ENCODE peak calls at places on chromosomes 6 and 20, in nine cellular contexts. T is Peyer's patch, E is prostate gland, Z is testis, F is transverse colon, L is heart left ventricle, C is uterus, N is breast epithelium, B is A549. J is an unnamed sample.

GRCh38 chr20:16397053-16397452 is 176.2 kb downstream of the KIF16B start:
- DNase-seq in T (no peak), E (peak), Z (peak), F (no peak), L (peak), C (peak), N (peak), B (no peak), J (no peak)

GRCh38 chr6:140671926-140672325 is 1297.5 kb upstream of the CITED2 start:
- DNase-seq in T (no peak), E (no peak), Z (no peak), F (no peak), L (no peak), C (no peak), N (no peak), B (no peak), J (no peak)

GRCh38 chr20:9087531-9088217 is 18.8 kb downstream of the PLCB4 start:
- DNase-seq in T (no peak), E (no peak), Z (no peak), F (no peak), L (no peak), C (no peak), N (no peak), B (no peak), J (no peak)

GRCh38 chr6:47106216-47106615 is 64.1 kb upstream of the ADGRF1 start:
- DNase-seq in T (no peak), E (no peak), Z (no peak), F (no peak), L (no peak), C (no peak), N (no peak), B (no peak), J (no peak)

GRCh38 chr6:10393544-10394225 is 21.2 kb downstream of the TFAP2A start:
- DNase-seq in T (no peak), E (no peak), Z (no peak), F (no peak), L (no peak), C (no peak), N (no peak), B (no peak), J (no peak)

GRCh38 chr6:88349511-88349910 is 183.4 kb upstream of the CNR1 start:
- DNase-seq in T (no peak), E (no peak), Z (no peak), F (no peak), L (no peak), C (no peak), N (no peak), B (no peak), J (no peak)

GRCh38 chr6:22095886-22096285 is 200.9 kb downstream of the PRL start:
- DNase-seq in T (no peak), E (no peak), Z (no peak), F (no peak), L (no peak), C (no peak), N (no peak), B (no peak), J (no peak)

GRCh38 chr6:27972750-27973149 is 15.7 kb downstream of the OR2B6 start:
- DNase-seq in T (no peak), E (no peak), Z (no peak), F (no peak), L (no peak), C (no peak), N (no peak), B (no peak), J (no peak)

GRCh38 chr6:84805145-84805544 is 40.7 kb upstream of the TBX18 start:
- DNase-seq in T (no peak), E (no peak), Z (no peak), F (no peak), L (no peak), C (no peak), N (no peak), B (no peak), J (no peak)

GRCh38 chr6:110185879-110186278 is 5.7 kb downstream of the CDC40 start:
- DNase-seq in T (no peak), E (no peak), Z (no peak), F (no peak), L (no peak), C (no peak), N (no peak), B (no peak), J (no peak)

GRCh38 chr6:44104661-44105060 is 22.6 kb downstream of the MRPL14 start:
- DNase-seq in T (no peak), E (no peak), Z (no peak), F (no peak), L (peak), C (peak), N (no peak), B (no peak), J (no peak)

GRCh38 chr6:13695217-13695616 is 16.4 kb downstream of the RANBP9 start:
- DNase-seq in T (no peak), E (no peak), Z (no peak), F (no peak), L (no peak), C (no peak), N (no peak), B (no peak), J (no peak)

GRCh38 chr6:22754111-22754510 is 184.7 kb downstream of the HDGFL1 start:
- DNase-seq in T (no peak), E (no peak), Z (no peak), F (no peak), L (no peak), C (no peak), N (no peak), B (no peak), J (no peak)

GRCh38 chr6:10278786-10279185 is 136.1 kb downstream of the TFAP2A start:
- DNase-seq in T (no peak), E (peak), Z (no peak), F (no peak), L (no peak), C (no peak), N (peak), B (no peak), J (no peak)

GRCh38 chr20:11459090-11459877 is 458.4 kb upstream of the BTBD3 start:
- DNase-seq in T (no peak), E (no peak), Z (no peak), F (no peak), L (no peak), C (no peak), N (no peak), B (no peak), J (no peak)

GRCh38 chr6:15500901-15501805 is 161.7 kb downstream of the DTNBP1 start:
- DNase-seq in T (no peak), E (no peak), Z (peak), F (peak), L (no peak), C (no peak), N (no peak), B (no peak), J (no peak)

GRCh38 chr6:56838016-56838555 is 116.8 kb upstream of the BEND6 start:
- DNase-seq in T (no peak), E (no peak), Z (no peak), F (no peak), L (no peak), C (no peak), N (no peak), B (no peak), J (no peak)

GRCh38 chr20:56200456-56200855 is 48.1 kb upstream of the MC3R start:
- DNase-seq in T (no peak), E (no peak), Z (no peak), F (no peak), L (no peak), C (no peak), N (no peak), B (no peak), J (no peak)

GRCh38 chr20:37363221-37364012 is 17.5 kb downstream of the SRC start:
- DNase-seq in T (no peak), E (no peak), Z (no peak), F (no peak), L (no peak), C (no peak), N (no peak), B (no peak), J (no peak)

GRCh38 chr6:50791900-50792508 is 26.7 kb upstream of the TFAP2B start:
- DNase-seq in T (no peak), E (no peak), Z (peak), F (no peak), L (no peak), C (no peak), N (no peak), B (peak), J (no peak)

GRCh38 chr6:87925373-87926060 is 122.1 kb upstream of the SPACA1 start:
- DNase-seq in T (no peak), E (no peak), Z (no peak), F (peak), L (no peak), C (no peak), N (no peak), B (no peak), J (peak)

GRCh38 chr6:128271011-128271410 is 249.4 kb downstream of the PTPRK start:
- DNase-seq in T (no peak), E (no peak), Z (no peak), F (no peak), L (no peak), C (no peak), N (no peak), B (no peak), J (no peak)

GRCh38 chr6:21200056-21200870 is 393.3 kb upstream of the SOX4 start:
- DNase-seq in T (no peak), E (no peak), Z (no peak), F (no peak), L (no peak), C (no peak), N (no peak), B (no peak), J (no peak)

GRCh38 chr6:2861071-2861821 is 19.6 kb upstream of the SERPINB1 start:
- DNase-seq in T (no peak), E (no peak), Z (peak), F (no peak), L (no peak), C (no peak), N (no peak), B (no peak), J (no peak)

GRCh38 chr20:14488756-14489479 is 151.5 kb upstream of the FLRT3 start:
- DNase-seq in T (no peak), E (no peak), Z (no peak), F (no peak), L (no peak), C (no peak), N (no peak), B (no peak), J (no peak)

GRCh38 chr6:391559-392440 is at the start of gene IRF4:
- DNase-seq in T (no peak), E (no peak), Z (peak), F (peak), L (no peak), C (no peak), N (no peak), B (no peak), J (peak)

GRCh38 chr6:143014764-143015163 is 45.9 kb upstream of the AIG1 start:
- DNase-seq in T (no peak), E (no peak), Z (no peak), F (no peak), L (no peak), C (no peak), N (no peak), B (no peak), J (no peak)

GRCh38 chr20:20271277-20271676 is 96.6 kb upstream of the INSM1 start:
- DNase-seq in T (no peak), E (no peak), Z (no peak), F (no peak), L (no peak), C (no peak), N (no peak), B (no peak), J (no peak)

GRCh38 chr20:49712918-49713778 is 530 bp downstream of the B4GALT5 start:
- DNase-seq in T (peak), E (peak), Z (peak), F (peak), L (peak), C (peak), N (peak), B (peak), J (no peak)

GRCh38 chr20:17969884-17970409 is 1.1 kb downstream of the MGME1 start:
- DNase-seq in T (peak), E (peak), Z (peak), F (peak), L (peak), C (no peak), N (peak), B (peak), J (peak)

GRCh38 chr20:35820715-35821114 is 48.9 kb downstream of the PHF20 start:
- DNase-seq in T (no peak), E (no peak), Z (no peak), F (no peak), L (no peak), C (no peak), N (no peak), B (no peak), J (no peak)

GRCh38 chr6:116682334-116682712 is 1.3 kb downstream of the KPNA5 start:
- DNase-seq in T (no peak), E (no peak), Z (no peak), F (no peak), L (no peak), C (peak), N (no peak), B (no peak), J (no peak)

DNA sequence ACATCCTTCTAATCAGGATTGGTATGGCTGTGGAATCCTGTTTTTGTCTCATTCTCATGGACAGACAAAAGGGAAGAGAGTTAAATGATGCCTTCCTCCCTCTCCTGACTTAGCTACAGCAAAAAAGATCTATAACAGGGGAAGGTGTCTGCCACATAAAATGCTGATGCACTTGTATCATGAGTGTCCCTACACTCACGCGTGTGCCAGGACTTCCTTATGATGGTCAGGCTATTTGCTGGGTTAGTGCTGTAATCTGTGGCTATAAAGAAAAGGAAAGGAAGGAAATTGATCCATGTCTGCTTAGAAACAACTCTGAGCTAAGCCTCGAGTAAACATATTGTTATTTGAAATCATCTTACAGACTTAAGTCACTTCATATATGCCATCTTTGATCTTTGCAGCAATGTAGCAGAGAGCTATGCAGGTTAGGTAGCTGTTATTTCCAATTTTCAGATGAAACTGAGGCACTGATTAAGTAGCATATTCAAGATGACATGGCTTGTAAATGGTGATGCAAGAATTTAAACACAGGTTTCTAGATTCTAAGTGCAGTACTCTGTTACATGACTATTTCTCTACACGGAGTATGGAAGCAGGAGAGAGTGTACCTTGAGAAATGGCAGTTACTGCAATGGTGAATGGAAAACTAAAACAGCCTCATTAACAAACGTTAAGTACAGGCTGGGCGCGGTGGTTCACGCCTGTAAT is 8.4 kb upstream of the DHX35 start:
- DNase-seq in T (no peak), E (no peak), Z (no peak), F (no peak), L (no peak), C (no peak), N (no peak), B (no peak), J (no peak)
- TF ChIP-seq POLR2A in T (no peak), E (no peak), Z (no peak), F (no peak), L (no peak), C (no peak), N (no peak), B (no peak), J (no peak)

DNA sequence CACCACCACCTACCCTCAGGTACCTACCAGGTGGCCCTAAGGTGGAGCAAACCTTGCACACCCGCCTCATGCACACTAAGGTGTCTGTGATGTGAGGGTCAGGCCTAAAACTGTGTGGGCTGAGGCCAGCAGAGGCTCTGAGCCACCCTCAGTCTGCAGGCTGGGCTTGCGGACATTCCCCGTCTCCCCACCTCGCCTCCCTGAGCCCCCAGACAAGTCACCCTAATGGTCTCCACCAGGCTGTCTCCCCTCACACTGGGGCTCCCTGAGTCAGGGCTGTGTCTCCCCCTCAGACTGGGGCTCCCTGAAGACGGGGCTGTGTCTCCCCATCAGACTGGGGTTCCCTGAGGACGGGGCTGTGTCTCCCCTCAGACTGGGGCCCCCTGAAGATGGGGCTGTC is 12.5 kb downstream of the PRPH2 start:
- DNase-seq in T (no peak), E (no peak), Z (no peak), F (no peak), L (no peak), C (no peak), N (no peak), B (no peak), J (no peak)
- TF ChIP-seq POLR2A in T (no peak), E (no peak), Z (no peak), F (no peak), L (no peak), C (no peak), N (no peak), B (no peak), J (no peak)

DNA sequence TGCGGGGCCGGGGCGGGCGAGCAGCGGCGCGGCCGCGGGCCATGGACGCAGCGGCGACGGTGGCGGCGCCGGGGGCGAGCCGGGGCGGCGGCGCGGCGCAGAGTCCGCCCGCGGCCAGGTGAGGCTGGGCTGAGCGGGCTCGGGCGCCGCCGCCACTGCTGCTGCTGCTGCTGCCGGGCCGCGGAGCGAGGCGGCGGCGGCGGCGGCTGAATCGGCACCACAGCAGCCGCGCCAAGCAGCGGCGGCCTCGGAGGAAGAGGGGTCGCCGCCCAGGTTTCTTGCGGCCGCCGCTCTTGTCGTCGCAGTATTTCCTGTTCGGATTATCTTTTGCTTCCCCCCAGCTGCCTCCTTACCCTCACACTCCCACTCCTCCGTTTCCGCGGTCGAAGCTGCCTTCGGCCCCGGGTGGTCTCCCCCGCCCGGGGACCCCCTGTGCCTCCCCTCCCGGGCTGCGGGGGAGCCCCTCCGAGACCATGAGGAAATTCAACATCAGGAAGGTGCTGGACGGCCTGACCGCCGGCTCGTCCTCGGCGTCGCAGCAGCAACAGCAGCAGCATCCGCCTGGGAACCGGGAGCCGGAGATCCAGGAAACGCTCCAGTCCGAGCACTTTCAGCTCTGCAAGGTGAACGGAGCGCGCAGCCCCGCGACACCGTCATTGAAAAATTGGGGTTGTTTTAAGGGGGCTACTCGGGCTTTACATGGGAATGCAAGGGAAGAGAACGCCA is at the start of gene STXBP5:
- DNase-seq in T (peak), E (peak), Z (peak), F (peak), L (peak), C (peak), N (peak), B (no peak), J (no peak)
- TF ChIP-seq POLR2A in T (peak), E (no peak), Z (no peak), F (peak), L (no peak), C (no peak), N (no peak), B (no peak), J (no peak)

GRCh38 chr20:51926670-51927305 is 124.5 kb upstream of the SALL4 start:
- DNase-seq in T (no peak), E (no peak), Z (no peak), F (no peak), L (no peak), C (no peak), N (no peak), B (no peak), J (no peak)
- TF ChIP-seq POLR2A in T (no peak), E (no peak), Z (no peak), F (no peak), L (no peak), C (no peak), N (no peak), B (no peak), J (no peak)

GRCh38 chr20:45907219-45907948 is 4.6 kb downstream of the PLTP start:
- DNase-seq in T (no peak), E (no peak), Z (no peak), F (no peak), L (no peak), C (no peak), N (no peak), B (no peak), J (no peak)

GRCh38 chr20:45908086-45908485 is 3.9 kb downstream of the PLTP start:
- DNase-seq in T (no peak), E (no peak), Z (no peak), F (no peak), L (no peak), C (no peak), N (no peak), B (no peak), J (no peak)

GRCh38 chr20:45905505-45906079 is 6.4 kb downstream of the PLTP start:
- DNase-seq in T (no peak), E (no peak), Z (no peak), F (no peak), L (no peak), C (no peak), N (no peak), B (peak), J (no peak)

GRCh38 chr20:45902199-45902701 is 9.7 kb downstream of the PLTP start:
- DNase-seq in T (no peak), E (no peak), Z (no peak), F (no peak), L (no peak), C (no peak), N (no peak), B (no peak), J (no peak)

DNA sequence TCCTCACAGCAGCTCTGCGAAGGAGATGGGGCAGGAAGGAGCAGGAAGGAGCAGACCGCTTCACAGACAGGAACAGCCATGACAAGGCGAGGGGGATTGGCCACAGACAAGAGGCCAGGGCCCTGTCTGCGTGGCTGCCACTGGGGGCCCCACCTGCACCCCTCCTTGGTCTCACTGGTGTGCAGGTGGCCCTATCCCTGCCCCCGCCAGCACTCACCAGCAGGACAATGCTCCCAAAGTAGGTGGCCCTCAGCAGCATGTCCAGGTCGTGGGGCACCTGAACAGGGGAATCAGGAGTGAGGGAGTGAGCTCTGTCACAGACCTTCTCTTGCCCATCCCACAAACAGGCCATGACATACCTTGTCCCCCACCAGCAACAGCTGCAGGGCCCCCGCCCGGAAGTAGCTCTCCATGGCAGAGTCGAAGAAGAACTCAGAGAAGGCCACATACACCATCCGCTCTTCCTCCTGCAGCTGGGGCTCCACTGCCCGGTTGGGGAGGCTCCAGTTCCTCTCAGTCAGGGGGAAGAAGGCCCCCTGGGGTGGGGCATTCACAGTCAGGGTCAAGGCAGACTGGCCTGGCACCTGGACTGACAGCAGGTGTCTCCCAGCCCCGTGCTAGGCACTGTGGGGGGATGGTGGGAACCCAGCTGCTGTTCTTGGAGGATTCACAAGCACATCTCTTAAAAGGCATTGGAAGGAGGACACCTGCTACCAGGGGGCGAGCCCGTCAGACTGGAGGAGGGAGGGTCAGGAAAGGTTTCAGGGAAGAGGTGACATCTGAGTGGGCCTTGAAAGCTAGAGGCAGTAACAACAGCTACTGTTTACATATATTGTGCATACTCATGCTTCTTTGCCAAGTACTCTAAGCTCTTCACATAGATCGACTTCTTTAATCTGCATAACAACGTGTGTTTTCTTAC is 7.1 kb downstream of the PLTP start:
- DNase-seq in T (no peak), E (no peak), Z (no peak), F (no peak), L (no peak), C (no peak), N (no peak), B (no peak), J (no peak)
- TF ChIP-seq POLR2A in T (no peak), E (no peak), Z (no peak), F (no peak), L (no peak), C (no peak), N (no peak), B (no peak), J (no peak)